ENCODE peak calls at places on chromosomes 12 and 14, in eight cellular contexts. J is activated T-cell treated with anti-CD3 and anti-CD28 coated beads for 24 hours; K is activated naive CD8-positive, alpha-beta T cell treated with anti-CD3 and anti-CD28 coated beads, Interleukin-2, amount 50 U/mL, for 24 hours; D is upper lobe of right lung; A is hypothalamus; I is right cardiac atrium; R is stimulated activated CD8-positive, alpha-beta memory T cell treated with anti-CD3 and anti-CD28 coated beads, Interleukin-2, amount 100 ng/mL, for 1 hour; F is pancreas. S is an unnamed sample.

GRCh38 chr12:28563926-28564325 is 373.7 kb downstream of the CCDC91 start:
- DNase-seq in J (no peak), K (no peak), D (no peak), A (no peak), I (no peak), R (no peak), F (no peak), S (no peak)

GRCh38 chr12:56387152-56387551 is 24.5 kb upstream of the APOF start:
- DNase-seq in J (no peak), K (no peak), D (no peak), A (no peak), I (no peak), R (no peak), F (no peak), S (no peak)

GRCh38 chr12:116524964-116525379 is 34.2 kb upstream of the MAP1LC3B2 start:
- DNase-seq in J (no peak), K (no peak), D (no peak), A (no peak), I (no peak), R (no peak), F (no peak), S (no peak)

GRCh38 chr14:97779140-97779539 is 982.0 kb downstream of the VRK1 start:
- DNase-seq in J (no peak), K (no peak), D (no peak), A (no peak), I (no peak), R (no peak), F (no peak), S (no peak)

GRCh38 chr12:107551434-107551833 is 134.2 kb upstream of the PWP1 start:
- DNase-seq in J (no peak), K (no peak), D (no peak), A (no peak), I (no peak), R (no peak), F (no peak), S (no peak)

GRCh38 chr14:32366995-32367394 is 37.9 kb downstream of the AKAP6 start:
- DNase-seq in J (no peak), K (no peak), D (no peak), A (no peak), I (no peak), R (no peak), F (no peak), S (no peak)

GRCh38 chr12:123223241-123223668 is 9.7 kb downstream of the MPHOSPH9 start:
- DNase-seq in J (peak; percentile 43), K (peak; percentile 54), D (no peak), A (no peak), I (no peak), R (no peak), F (no peak), S (no peak)

GRCh38 chr12:29599397-29599796 is 101.9 kb upstream of the OVCH1 start:
- DNase-seq in J (no peak), K (no peak), D (no peak), A (no peak), I (no peak), R (no peak), F (no peak), S (no peak)

GRCh38 chr14:100825691-100826331 is at the start of gene MEG3:
- DNase-seq in J (no peak), K (no peak), D (no peak), A (no peak), I (peak; percentile 51), R (no peak), F (peak; percentile 62), S (peak; percentile 56)

GRCh38 chr14:22977684-22978486 is 4.5 kb downstream of the AJUBA start:
- DNase-seq in J (no peak), K (no peak), D (peak; percentile 84), A (no peak), I (no peak), R (no peak), F (peak; percentile 80), S (no peak)

GRCh38 chr14:91517013-91517412 is 6.9 kb upstream of the PPP4R3A start:
- DNase-seq in J (no peak), K (no peak), D (no peak), A (no peak), I (no peak), R (no peak), F (no peak), S (no peak)

GRCh38 chr14:86462193-86462592 is 932.2 kb downstream of the FLRT2 start:
- DNase-seq in J (no peak), K (no peak), D (no peak), A (no peak), I (no peak), R (no peak), F (peak; percentile 37), S (no peak)

GRCh38 chr14:71705460-71705859 is 226.8 kb upstream of the RGS6 start:
- DNase-seq in J (no peak), K (no peak), D (no peak), A (no peak), I (no peak), R (no peak), F (no peak), S (no peak)

GRCh38 chr12:128971802-128972201 is 118.5 kb downstream of the GLT1D1 start:
- DNase-seq in J (no peak), K (no peak), D (no peak), A (no peak), I (no peak), R (no peak), F (no peak), S (no peak)

GRCh38 chr14:55845963-55846851 is 266.2 kb downstream of the KTN1 start:
- DNase-seq in J (no peak), K (no peak), D (no peak), A (no peak), I (no peak), R (no peak), F (no peak), S (no peak)

GRCh38 chr14:51806026-51806590 is 54.3 kb upstream of the GNG2 start:
- DNase-seq in J (no peak), K (no peak), D (no peak), A (no peak), I (no peak), R (no peak), F (no peak), S (no peak)